ENCODE peak calls at places on chromosomes 3 and 15, in ten cellular contexts. T is GM12865, K is dorsolateral prefrontal cortex, C is lower leg skin, V is right lobe of liver, W is A549, D is upper lobe of left lung, P is activated B cell treated with CpG ODN at 0.5 μM for 24 hours, F is psoas muscle, H is right atrium auricular region. M is an unnamed sample.

GRCh38 chr3:8441969-8442559 is 59.6 kb upstream of the LMCD1 start:
- DNase-seq in K (no peak), F (no peak), C (no peak), T (peak), P (no peak), V (no peak), H (no peak), D (no peak), W (peak), M (no peak)

GRCh38 chr3:98695816-98696215 is 67.3 kb upstream of the ST3GAL6 start:
- DNase-seq in V (no peak), K (no peak), F (no peak), H (no peak), P (no peak), D (no peak), T (no peak), W (no peak), C (no peak), M (no peak)

GRCh38 chr3:20215636-20216035 is 29.6 kb upstream of the SGO1 start:
- DNase-seq in H (no peak), K (no peak), V (no peak), C (no peak), T (no peak), W (no peak), F (no peak), D (no peak), P (no peak), M (no peak)

GRCh38 chr15:64072812-64073211 is 20.8 kb downstream of the CIAO2A start:
- DNase-seq in W (no peak), K (no peak), F (no peak), H (no peak), C (no peak), D (no peak), T (no peak), P (no peak), V (no peak), M (no peak)

GRCh38 chr3:56612146-56612545 is 55.2 kb downstream of the CCDC66 start:
- DNase-seq in F (no peak), D (no peak), P (no peak), H (no peak), K (no peak), C (no peak), W (no peak), T (no peak), V (no peak), M (no peak)

GRCh38 chr15:90637693-90638092 is 79.5 kb upstream of the BLM start:
- DNase-seq in H (no peak), W (no peak), C (no peak), F (no peak), D (no peak), T (no peak), V (no peak), K (no peak), P (no peak), M (no peak)

GRCh38 chr3:170425491-170426239 is 7.0 kb downstream of the CLDN11 start:
- DNase-seq in V (no peak), H (no peak), T (no peak), C (no peak), P (no peak), D (no peak), F (no peak), W (no peak), K (peak), M (no peak)

GRCh38 chr3:192566706-192567290 is 160.5 kb downstream of the FGF12 start:
- DNase-seq in T (peak), W (peak), V (peak), D (peak), H (peak), C (peak), P (no peak), F (peak), K (peak), M (peak)

GRCh38 chr15:72492733-72493132 is 18.6 kb downstream of the ARIH1 start:
- DNase-seq in H (no peak), C (no peak), P (no peak), F (no peak), V (no peak), T (no peak), W (no peak), K (no peak), D (no peak), M (no peak)

GRCh38 chr3:124428372-124429128 is 301.7 kb upstream of the UMPS start:
- DNase-seq in T (no peak), K (no peak), C (no peak), D (no peak), W (no peak), P (no peak), F (no peak), H (no peak), V (no peak), M (no peak)

GRCh38 chr15:90650117-90650955 is 66.8 kb upstream of the BLM start:
- DNase-seq in D (no peak), C (no peak), P (no peak), T (no peak), F (no peak), V (no peak), K (no peak), W (no peak), H (no peak), M (no peak)

GRCh38 chr3:24410861-24411260 is 83.8 kb downstream of the THRB start:
- DNase-seq in T (no peak), K (no peak), D (no peak), F (no peak), C (no peak), W (no peak), P (no peak), H (no peak), V (peak), M (no peak)

GRCh38 chr3:120438971-120439370 is 11.8 kb downstream of the FSTL1 start:
- DNase-seq in H (no peak), K (no peak), P (no peak), T (no peak), V (peak), D (peak), F (peak), C (peak), W (peak), M (no peak)

GRCh38 chr15:26667222-26667988 is 105.5 kb downstream of the GABRB3 start:
- DNase-seq in C (no peak), F (no peak), V (no peak), P (no peak), H (no peak), W (peak), T (no peak), K (no peak), D (peak), M (peak)

GRCh38 chr3:44323341-44323955 is 15.1 kb upstream of the TCAIM start:
- DNase-seq in F (peak), P (no peak), H (peak), C (peak), D (peak), V (peak), W (peak), K (no peak), T (peak), M (no peak)

GRCh38 chr15:29785068-29785467 is 37.2 kb downstream of the TJP1 start:
- DNase-seq in V (no peak), H (no peak), T (no peak), W (no peak), C (no peak), P (no peak), D (no peak), F (no peak), K (no peak), M (no peak)

GRCh38 chr3:158727499-158728377 is 4.5 kb downstream of the RARRES1 start:
- DNase-seq in T (peak), F (no peak), C (no peak), P (no peak), D (peak), W (peak), K (no peak), V (no peak), H (no peak), M (no peak)

GRCh38 chr3:127887321-127887720 is 27.7 kb upstream of the KBTBD12 start:
- DNase-seq in W (no peak), V (no peak), D (no peak), H (no peak), K (no peak), F (no peak), T (peak), C (no peak), P (no peak), M (peak)

GRCh38 chr3:130834476-130834875 is 59.4 kb upstream of the ATP2C1 start:
- DNase-seq in H (no peak), C (no peak), D (no peak), T (no peak), W (no peak), F (no peak), V (no peak), K (no peak), P (no peak), M (no peak)

GRCh38 chr15:71951134-71951533 is 140.8 kb downstream of the NR2E3 start:
- DNase-seq in T (no peak), W (no peak), K (no peak), V (no peak), P (no peak), H (no peak), D (no peak), F (no peak), C (no peak), M (no peak)

GRCh38 chr3:118987466-118987865 is 47.2 kb downstream of the IGSF11 start:
- DNase-seq in T (no peak), V (no peak), W (no peak), K (peak), H (peak), F (no peak), C (no peak), D (no peak), P (no peak), M (peak)

GRCh38 chr3:106176734-106177133 is 307.9 kb upstream of the CBLB start:
- DNase-seq in D (no peak), H (no peak), P (no peak), C (no peak), V (no peak), T (peak), K (no peak), F (no peak), W (no peak), M (no peak)

GRCh38 chr15:76932090-76932966 is 779 bp downstream of the RCN2 start:
- DNase-seq in W (peak), D (no peak), T (peak), F (no peak), V (no peak), P (no peak), K (no peak), H (no peak), C (no peak), M (no peak)

DNA sequence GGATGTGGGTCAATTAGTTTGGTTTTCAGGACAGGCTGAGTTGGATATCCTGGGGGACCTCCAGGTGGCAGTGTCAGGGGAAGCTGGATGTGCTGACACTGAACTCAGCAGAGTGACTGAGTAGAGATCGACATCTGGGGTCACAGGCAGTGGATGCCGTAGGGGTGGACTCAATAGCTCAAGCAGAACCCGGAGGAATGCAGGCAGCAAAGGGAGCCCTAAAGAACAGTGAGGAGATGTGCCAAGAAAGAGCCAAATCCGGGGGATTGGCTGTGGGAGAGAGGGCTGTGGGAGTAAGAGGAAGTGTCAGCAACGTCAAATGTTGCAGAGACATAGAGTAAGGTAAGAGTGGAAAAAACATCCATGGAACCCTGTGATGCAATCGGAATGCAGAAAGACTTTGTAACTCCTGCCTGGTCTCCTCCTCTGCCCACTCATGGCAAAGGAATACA is 11.6 kb downstream of the CCR5AS start:
- DNase-seq in V (no peak), H (no peak), P (no peak), D (peak), F (no peak), W (no peak), T (no peak), K (no peak), C (peak), M (no peak)
- TF ChIP-seq CTCF in V (no peak), H (no peak), P (no peak), D (no peak), F (no peak), W (no peak), T (peak), K (no peak), C (no peak), M (peak)

GRCh38 chr15:57862761-57863160 is 156.2 kb downstream of the POLR2M start:
- DNase-seq in C (no peak), F (no peak), T (no peak), V (no peak), K (no peak), D (no peak), W (no peak), H (no peak), P (no peak), M (no peak)

GRCh38 chr15:57861805-57862586 is 155.5 kb downstream of the POLR2M start:
- DNase-seq in K (no peak), P (no peak), C (no peak), D (no peak), F (no peak), V (no peak), H (no peak), W (no peak), T (no peak), M (no peak)

GRCh38 chr15:57867970-57868791 is 161.7 kb downstream of the POLR2M start:
- DNase-seq in T (peak), H (no peak), C (no peak), P (no peak), F (no peak), D (no peak), V (no peak), K (no peak), W (no peak), M (no peak)

GRCh38 chr15:57866149-57866736 is 159.7 kb downstream of the POLR2M start:
- DNase-seq in C (no peak), D (peak), W (peak), T (peak), K (no peak), V (peak), F (peak), P (peak), H (peak), M (no peak)

GRCh38 chr15:57865294-57865693 is 158.8 kb downstream of the POLR2M start:
- DNase-seq in C (no peak), P (no peak), K (no peak), W (peak), D (no peak), F (no peak), V (no peak), T (peak), H (no peak), M (no peak)
- TF ChIP-seq CTCF in C (no peak), P (no peak), K (peak), W (peak), D (peak), F (no peak), V (peak), T (peak), H (peak), M (peak)

DNA sequence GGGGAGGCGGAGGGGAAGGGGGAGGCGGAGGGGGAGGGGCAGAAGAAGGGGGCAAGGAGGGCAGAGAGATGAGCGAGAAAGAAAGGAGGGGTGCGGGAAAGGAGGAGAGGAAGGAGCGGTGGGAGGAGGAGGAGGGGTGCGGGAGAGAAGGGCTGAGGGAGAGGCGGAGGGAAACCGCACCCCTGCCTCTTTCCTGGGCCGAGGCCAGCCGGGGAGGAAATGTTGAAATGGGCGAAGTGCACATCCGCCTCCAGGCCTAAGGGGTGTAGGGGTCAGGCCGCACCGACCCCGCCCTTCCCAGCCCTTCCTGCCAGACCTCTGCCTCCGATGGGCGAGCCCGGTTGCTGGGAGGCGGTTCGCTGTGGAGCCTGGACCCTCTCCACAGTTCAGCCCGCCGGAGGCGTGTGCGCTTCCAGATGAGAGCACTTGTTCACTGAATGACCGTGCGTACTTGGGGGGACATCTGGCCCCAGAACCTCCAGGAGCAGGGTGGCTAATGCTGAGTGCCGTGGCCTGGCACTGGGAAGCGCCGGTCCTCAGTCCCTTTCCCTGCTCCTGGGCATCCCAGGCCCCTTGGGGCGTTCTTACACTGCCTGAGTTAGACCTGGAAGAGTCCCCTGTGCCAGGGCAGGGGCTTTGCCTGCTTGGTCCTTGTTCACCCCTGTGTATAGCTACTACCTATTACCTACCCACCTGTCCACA is 110.3 kb upstream of the KLF13 start:
- DNase-seq in W (peak), D (peak), H (peak), T (peak), C (peak), F (peak), K (no peak), P (peak), V (peak), M (peak)
- TF ChIP-seq CTCF in W (no peak), D (no peak), H (no peak), T (no peak), C (no peak), F (no peak), K (no peak), P (no peak), V (no peak), M (no peak)

GRCh38 chr3:37546876-37547275 is 314.8 kb upstream of the CTDSPL start:
- DNase-seq in F (no peak), K (no peak), H (peak), P (no peak), T (peak), W (peak), V (no peak), C (no peak), D (no peak), M (no peak)
- TF ChIP-seq CTCF in F (peak), K (no peak), H (peak), P (no peak), T (no peak), W (no peak), V (peak), C (no peak), D (no peak), M (peak)

DNA sequence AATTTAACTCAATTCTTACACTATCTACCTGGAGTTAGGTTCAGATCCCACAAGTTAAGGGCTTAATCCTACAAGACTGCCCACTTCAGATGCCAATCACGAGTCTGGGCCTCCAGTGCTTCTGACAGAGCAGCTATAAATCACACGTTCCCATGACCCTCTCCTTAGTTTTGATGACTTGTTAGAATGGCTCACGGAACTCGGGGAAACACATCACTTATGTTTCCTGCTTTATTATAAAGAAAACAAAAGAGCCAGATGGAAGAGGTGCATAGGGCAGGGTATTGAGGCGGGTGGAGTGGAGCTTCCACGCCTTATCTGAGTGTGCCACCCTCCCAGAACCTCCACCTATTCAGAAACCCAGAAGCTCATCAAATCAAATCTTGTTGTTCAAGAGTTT is 170.8 kb downstream of the MOBP start:
- DNase-seq in C (no peak), T (no peak), H (no peak), K (no peak), P (no peak), F (no peak), D (no peak), V (no peak), W (no peak), M (no peak)
- TF ChIP-seq CTCF in C (no peak), T (no peak), H (no peak), K (no peak), P (no peak), F (no peak), D (no peak), V (no peak), W (no peak), M (no peak)

GRCh38 chr3:50356553-50356952 is 2.8 kb downstream of the TMEM115 start:
- DNase-seq in P (no peak), K (no peak), H (no peak), C (no peak), W (no peak), D (peak), F (no peak), T (no peak), V (no peak), M (no peak)

GRCh38 chr3:50354186-50354764 is 3.6 kb downstream of the CYB561D2 start:
- DNase-seq in D (no peak), V (no peak), F (no peak), T (no peak), C (no peak), P (no peak), H (no peak), K (no peak), W (no peak), M (no peak)

GRCh38 chr3:50358355-50358926 is 880 bp downstream of the TMEM115 start:
- DNase-seq in F (no peak), V (peak), W (no peak), C (no peak), K (no peak), P (no peak), D (no peak), T (no peak), H (no peak), M (no peak)

GRCh38 chr3:50354850-50355249 is 4.2 kb downstream of the CYB561D2 start:
- DNase-seq in T (no peak), K (no peak), V (no peak), D (no peak), C (no peak), W (no peak), F (no peak), H (no peak), P (no peak), M (no peak)

DNA sequence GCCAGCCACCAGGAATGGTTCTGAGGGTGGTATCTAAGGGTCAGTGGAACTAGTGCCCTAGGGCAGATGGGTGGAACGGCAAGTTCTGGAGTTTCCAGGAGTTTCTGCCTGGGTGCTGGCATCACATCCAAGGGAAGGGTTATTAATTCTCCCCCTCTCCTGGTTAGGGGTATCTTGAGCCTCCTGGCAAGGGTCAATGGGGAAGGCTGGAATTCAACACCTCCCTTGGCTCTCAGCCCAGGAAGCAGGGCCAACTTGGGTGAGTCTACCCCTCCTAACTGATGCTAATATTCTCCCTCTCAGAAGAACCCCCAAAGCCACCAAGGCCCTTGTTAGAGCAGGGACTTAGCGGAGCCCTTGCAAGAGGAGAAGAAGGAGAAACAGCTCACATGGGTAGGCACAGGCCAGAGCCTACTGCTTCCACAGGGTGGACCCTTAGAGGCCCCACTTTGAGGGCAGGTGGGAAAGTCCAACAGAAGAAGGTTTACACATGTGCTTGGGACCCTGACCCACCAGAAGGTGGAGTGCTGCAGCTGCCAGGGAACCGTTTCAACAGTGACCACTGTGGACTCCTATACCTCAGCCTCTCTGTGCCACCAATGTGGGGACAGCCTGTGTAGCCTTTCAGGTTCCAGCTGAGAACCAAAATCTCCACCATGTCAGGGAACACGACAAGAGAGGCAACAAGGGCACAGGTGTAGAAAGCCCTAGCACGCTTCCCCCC is 3.3 kb downstream of the TMEM115 start:
- DNase-seq in W (no peak), C (no peak), F (no peak), P (no peak), V (no peak), K (no peak), H (no peak), T (no peak), D (no peak), M (no peak)
- TF ChIP-seq CTCF in W (no peak), C (no peak), F (no peak), P (no peak), V (no peak), K (no peak), H (no peak), T (no peak), D (no peak), M (no peak)

M was measured in epithelial cell of proximal tubule.